ENCODE peak calls at places on chromosomes 5 and 9, in four cellular contexts. One of them, this sample, is unnamed. For H3K4me1 and H3K27me3, the result is how much of the 10 kb centered on the place peaks cover.

GRCh38 chr5:135332519-135333150 is 66.4 kb downstream of the MACROH2A1 start:
- DNase-seq in psoas muscle: no peak
- DNase-seq in cardiac muscle cell: peak
- DNase-seq in RWPE2: no peak
- DNase-seq in this sample: no peak

GRCh38 chr9:5762421-5762820 is 70.5 kb downstream of the ERMP1 start:
- DNase-seq in cardiac muscle cell: no peak
- DNase-seq in RWPE2: no peak
- DNase-seq in psoas muscle: no peak
- DNase-seq in this sample: no peak

GRCh38 chr5:170861295-170861854 is 443 bp upstream of the RANBP17 start:
- DNase-seq in cardiac muscle cell: no peak
- DNase-seq in psoas muscle: no peak
- DNase-seq in RWPE2: no peak
- DNase-seq in this sample: no peak

GRCh38 chr5:368162-369084 is 46.9 kb downstream of the AHRR start:
- DNase-seq in psoas muscle: no peak
- DNase-seq in RWPE2: peak
- DNase-seq in cardiac muscle cell: no peak
- DNase-seq in this sample: peak

GRCh38 chr9:92745236-92745790 is 19.3 kb downstream of the BICD2 start:
- DNase-seq in cardiac muscle cell: no peak
- DNase-seq in RWPE2: no peak
- DNase-seq in psoas muscle: no peak
- DNase-seq in this sample: no peak

GRCh38 chr9:136995370-136995769 is 998 bp downstream of the CLIC3 start:
- DNase-seq in cardiac muscle cell: no peak
- DNase-seq in psoas muscle: no peak
- DNase-seq in RWPE2: no peak
- DNase-seq in this sample: peak

GRCh38 chr9:91837982-91838731 is 111.9 kb downstream of the ROR2 start:
- DNase-seq in cardiac muscle cell: peak
- DNase-seq in psoas muscle: peak
- DNase-seq in RWPE2: peak
- DNase-seq in this sample: peak

GRCh38 chr5:90434116-90434714 is 24.7 kb upstream of the CETN3 start:
- DNase-seq in RWPE2: no peak
- DNase-seq in psoas muscle: no peak
- DNase-seq in cardiac muscle cell: peak
- DNase-seq in this sample: peak

GRCh38 chr5:78621269-78621871 is 27.2 kb downstream of the LHFPL2 start:
- DNase-seq in cardiac muscle cell: no peak
- DNase-seq in psoas muscle: no peak
- DNase-seq in RWPE2: no peak
- DNase-seq in this sample: no peak

GRCh38 chr5:115558388-115558956 is 13.9 kb upstream of the FEM1C start:
- DNase-seq in RWPE2: no peak
- DNase-seq in psoas muscle: no peak
- DNase-seq in cardiac muscle cell: no peak
- DNase-seq in this sample: peak

GRCh38 chr5:91283899-91284298 is 99.2 kb downstream of the ARRDC3 start:
- DNase-seq in cardiac muscle cell: no peak
- DNase-seq in psoas muscle: no peak
- DNase-seq in RWPE2: no peak
- DNase-seq in this sample: no peak

GRCh38 chr9:76371901-76372300 is 22.3 kb downstream of the RFK start:
- DNase-seq in RWPE2: no peak
- DNase-seq in psoas muscle: no peak
- DNase-seq in cardiac muscle cell: no peak
- DNase-seq in this sample: no peak

GRCh38 chr9:78989031-78989658 is 582.6 kb upstream of the TLE4 start:
- DNase-seq in RWPE2: no peak
- DNase-seq in cardiac muscle cell: no peak
- DNase-seq in psoas muscle: no peak
- DNase-seq in this sample: no peak

GRCh38 chr5:93598141-93598996 is 15.3 kb downstream of the NR2F1 start:
- DNase-seq in psoas muscle: no peak
- DNase-seq in RWPE2: no peak
- DNase-seq in cardiac muscle cell: no peak
- DNase-seq in this sample: peak

GRCh38 chr5:112823656-112824055 is 37.4 kb upstream of the SRP19 start:
- DNase-seq in psoas muscle: no peak
- DNase-seq in cardiac muscle cell: no peak
- DNase-seq in RWPE2: no peak
- DNase-seq in this sample: no peak

GRCh38 chr5:173793677-173794570 is 94.2 kb upstream of the CPEB4 start:
- DNase-seq in psoas muscle: no peak
- DNase-seq in RWPE2: peak
- DNase-seq in cardiac muscle cell: no peak
- DNase-seq in this sample: no peak

GRCh38 chr5:107563957-107564544 is 106.7 kb downstream of the EFNA5 start:
- DNase-seq in psoas muscle: no peak
- DNase-seq in cardiac muscle cell: no peak
- DNase-seq in RWPE2: no peak
- DNase-seq in this sample: no peak

GRCh38 chr9:98530806-98531386 is 177.8 kb downstream of the GABBR2 start:
- DNase-seq in cardiac muscle cell: no peak
- DNase-seq in psoas muscle: no peak
- DNase-seq in RWPE2: no peak
- DNase-seq in this sample: no peak

GRCh38 chr9:12718482-12719026 is 25.4 kb downstream of the TYRP1 start:
- DNase-seq in cardiac muscle cell: peak
- DNase-seq in RWPE2: no peak
- DNase-seq in psoas muscle: no peak
- DNase-seq in this sample: no peak

GRCh38 chr9:97502222-97502983 is 937 bp downstream of the TMOD1 start:
- DNase-seq in psoas muscle: peak
- DNase-seq in RWPE2: no peak
- DNase-seq in cardiac muscle cell: peak
- DNase-seq in this sample: peak

GRCh38 chr9:36317766-36318165 is 59.5 kb upstream of the GNE start:
- DNase-seq in cardiac muscle cell: no peak
- DNase-seq in RWPE2: peak
- DNase-seq in psoas muscle: peak
- DNase-seq in this sample: no peak

GRCh38 chr9:124140941-124141568 is 116.7 kb upstream of the NEK6 start:
- DNase-seq in cardiac muscle cell: no peak
- DNase-seq in RWPE2: no peak
- DNase-seq in psoas muscle: no peak
- DNase-seq in this sample: no peak

GRCh38 chr9:135328485-135329417 is 150.8 kb upstream of the PPP1R26 start:
- DNase-seq in psoas muscle: no peak
- DNase-seq in cardiac muscle cell: no peak
- DNase-seq in RWPE2: peak
- DNase-seq in this sample: peak

GRCh38 chr5:145101246-145101645 is 733.9 kb downstream of the PRELID2 start:
- DNase-seq in psoas muscle: no peak
- DNase-seq in cardiac muscle cell: peak
- DNase-seq in RWPE2: no peak
- DNase-seq in this sample: no peak

GRCh38 chr9:125494555-125494920 is 212.5 kb downstream of the MAPKAP1 start:
- DNase-seq in RWPE2: no peak
- DNase-seq in psoas muscle: no peak
- DNase-seq in cardiac muscle cell: no peak
- DNase-seq in this sample: no peak

GRCh38 chr5:42951169-42951846 is 88.8 kb downstream of the ANXA2R start:
- DNase-seq in psoas muscle: peak
- DNase-seq in RWPE2: no peak
- DNase-seq in cardiac muscle cell: no peak
- DNase-seq in this sample: peak

GRCh38 chr9:136799854-136800657 is 3.9 kb downstream of the CCDC183 start:
- DNase-seq in RWPE2: peak
- DNase-seq in cardiac muscle cell: peak
- DNase-seq in psoas muscle: peak
- DNase-seq in this sample: peak

GRCh38 chr5:114362977-114363721 is 1.3 kb downstream of the KCNN2 start:
- DNase-seq in psoas muscle: no peak
- DNase-seq in RWPE2: no peak
- DNase-seq in cardiac muscle cell: peak
- DNase-seq in this sample: peak

GRCh38 chr9:8718121-8718725 is 918.6 kb upstream of the DMAC1 start:
- DNase-seq in cardiac muscle cell: no peak
- DNase-seq in RWPE2: no peak
- DNase-seq in psoas muscle: no peak
- DNase-seq in this sample: no peak

GRCh38 chr5:54115768-54116403 is 194.5 kb downstream of the ARL15 start:
- DNase-seq in psoas muscle: no peak
- DNase-seq in cardiac muscle cell: no peak
- DNase-seq in RWPE2: no peak
- DNase-seq in this sample: no peak

GRCh38 chr9:112044183-112044582 is 130.9 kb downstream of the SUSD1 start:
- DNase-seq in RWPE2: no peak
- DNase-seq in psoas muscle: no peak
- DNase-seq in cardiac muscle cell: no peak
- DNase-seq in this sample: no peak

GRCh38 chr9:112043423-112043822 is 131.7 kb downstream of the SUSD1 start:
- DNase-seq in RWPE2: no peak
- DNase-seq in psoas muscle: no peak
- DNase-seq in cardiac muscle cell: no peak
- DNase-seq in this sample: no peak

GRCh38 chr9:112042244-112042638 is 132.9 kb downstream of the SUSD1 start:
- DNase-seq in psoas muscle: no peak
- DNase-seq in cardiac muscle cell: no peak
- DNase-seq in RWPE2: no peak
- DNase-seq in this sample: no peak

GRCh38 chr9:112041536-112042243 is 133.4 kb downstream of the SUSD1 start:
- DNase-seq in psoas muscle: peak
- DNase-seq in cardiac muscle cell: no peak
- DNase-seq in RWPE2: peak
- DNase-seq in this sample: no peak

DNA sequence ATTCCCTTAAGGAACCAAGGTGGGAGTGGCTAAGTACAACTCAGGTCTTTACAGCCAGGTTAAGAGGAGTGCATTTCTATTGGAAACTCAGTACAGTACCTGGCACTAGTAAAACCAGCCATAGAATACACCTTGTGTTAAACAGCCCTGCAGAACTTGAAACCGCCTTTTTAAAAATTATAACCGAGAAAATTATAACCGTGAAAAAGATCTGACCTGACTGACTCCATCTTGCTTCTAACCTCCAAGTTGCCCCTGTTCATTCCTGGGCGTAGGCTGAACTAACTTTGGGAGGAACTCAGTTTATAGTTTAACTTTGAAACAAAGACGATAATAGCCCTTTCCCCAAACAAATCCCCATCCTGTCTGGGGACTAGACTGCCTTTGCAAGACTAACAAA is 132.3 kb downstream of the SUSD1 start:
- DNase-seq in RWPE2: no peak
- DNase-seq in psoas muscle: no peak
- DNase-seq in cardiac muscle cell: no peak
- DNase-seq in this sample: no peak
- H3K4me1 ChIP-seq in RWPE2: under half
- H3K4me1 ChIP-seq in psoas muscle: under half
- H3K4me1 ChIP-seq in cardiac muscle cell: under half
- H3K4me1 ChIP-seq in this sample: under half

GRCh38 chr5:55231476-55232193 is 1.8 kb downstream of the CCNO start:
- DNase-seq in RWPE2: no peak
- DNase-seq in cardiac muscle cell: peak
- DNase-seq in psoas muscle: no peak
- DNase-seq in this sample: no peak
- H3K27me3 ChIP-seq in RWPE2: under half
- H3K27me3 ChIP-seq in cardiac muscle cell: half or more
- H3K27me3 ChIP-seq in psoas muscle: half or more
- H3K27me3 ChIP-seq in this sample: under half

DNA sequence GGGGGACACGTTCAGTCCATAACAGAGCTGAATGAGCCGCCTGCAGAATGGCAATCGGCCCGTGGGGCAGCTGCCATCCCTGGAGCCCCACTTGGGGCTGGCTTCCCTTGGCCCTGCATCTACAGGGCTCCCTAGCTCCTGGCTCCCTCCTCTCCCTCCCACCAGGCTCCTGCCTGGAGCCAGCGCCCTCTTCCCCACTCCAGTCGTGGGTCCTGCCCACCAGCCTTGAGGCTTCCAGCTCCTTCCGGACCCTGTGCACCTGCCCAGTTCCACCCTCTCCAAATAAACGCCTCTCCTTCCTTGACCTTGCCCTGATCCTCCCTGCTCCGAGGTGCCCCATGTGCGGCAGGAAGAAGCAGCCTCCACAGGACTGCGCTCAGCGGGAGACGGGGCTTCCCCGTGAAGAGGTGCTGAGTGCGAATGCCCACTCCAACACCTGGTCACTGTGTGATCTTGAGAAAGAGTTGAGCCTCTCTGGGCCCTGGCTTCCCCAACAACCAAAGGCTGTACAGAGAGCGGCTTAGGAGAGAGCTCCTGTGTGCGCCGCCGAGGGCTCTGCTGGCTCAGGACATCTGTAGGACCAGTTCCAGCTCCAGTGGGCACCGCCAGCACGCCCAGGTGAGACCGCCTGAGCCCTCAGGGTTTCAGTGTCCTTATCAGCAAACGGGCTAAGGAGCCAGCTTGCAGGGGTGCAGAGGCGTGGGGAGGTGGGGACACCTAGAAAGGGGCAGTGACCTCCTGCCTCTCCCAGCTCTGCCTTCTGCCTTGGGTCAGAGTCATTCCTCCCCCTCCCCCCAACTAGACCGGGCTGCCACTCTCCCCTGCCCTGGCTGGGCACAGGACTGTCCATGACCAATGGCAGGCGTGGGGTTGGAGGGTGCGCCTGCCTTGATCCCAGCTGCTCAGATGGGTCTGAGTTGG is 12.1 kb downstream of the C9orf50 start:
- DNase-seq in psoas muscle: no peak
- DNase-seq in RWPE2: no peak
- DNase-seq in cardiac muscle cell: no peak
- DNase-seq in this sample: peak
- H3K4me1 ChIP-seq in psoas muscle: under half
- H3K4me1 ChIP-seq in RWPE2: under half
- H3K4me1 ChIP-seq in cardiac muscle cell: under half
- H3K4me1 ChIP-seq in this sample: under half

GRCh38 chr5:1735320-1735970 is 64.2 kb downstream of the MRPL36 start:
- DNase-seq in psoas muscle: no peak
- DNase-seq in RWPE2: no peak
- DNase-seq in cardiac muscle cell: no peak
- DNase-seq in this sample: no peak
- H3K27me3 ChIP-seq in psoas muscle: under half
- H3K27me3 ChIP-seq in RWPE2: under half
- H3K27me3 ChIP-seq in cardiac muscle cell: under half
- H3K27me3 ChIP-seq in this sample: under half

GRCh38 chr5:157516016-157516415 is 56.0 kb downstream of the NIPAL4 start:
- DNase-seq in RWPE2: no peak
- DNase-seq in psoas muscle: peak
- DNase-seq in cardiac muscle cell: no peak
- DNase-seq in this sample: no peak
- H3K4me1 ChIP-seq in RWPE2: under half
- H3K4me1 ChIP-seq in psoas muscle: under half
- H3K4me1 ChIP-seq in cardiac muscle cell: under half
- H3K4me1 ChIP-seq in this sample: under half